ENCODE peak calls at places on chromosomes 13 and 19, in four cellular contexts. One of them, this sample, is unnamed.

GRCh38 chr19:42201489-42202289 is 15.8 kb downstream of the DEDD2 start:
- DNase-seq in mesendoderm: no peak
- DNase-seq in H9: no peak
- DNase-seq in H1: no peak
- DNase-seq in this sample: no peak

GRCh38 chr19:29690842-29691241 is 24.2 kb downstream of the C19orf12 start:
- DNase-seq in mesendoderm: peak; percentile 85
- DNase-seq in H9: peak; percentile 74
- DNase-seq in H1: no peak
- DNase-seq in this sample: peak; percentile 49

GRCh38 chr19:13611596-13611995 is 105.3 kb upstream of the CACNA1A start:
- DNase-seq in mesendoderm: no peak
- DNase-seq in H9: no peak
- DNase-seq in H1: no peak
- DNase-seq in this sample: no peak

GRCh38 chr13:27853345-27853744 is 61.1 kb downstream of the GSX1 start:
- DNase-seq in mesendoderm: no peak
- DNase-seq in H9: no peak
- DNase-seq in H1: no peak
- DNase-seq in this sample: no peak

GRCh38 chr13:111114362-111115050 is 604 bp upstream of the ARHGEF7 start:
- DNase-seq in mesendoderm: peak; percentile 56
- DNase-seq in H9: peak; percentile 50
- DNase-seq in H1: no peak
- DNase-seq in this sample: peak; percentile 43

GRCh38 chr19:6970021-6970420 is 51.2 kb downstream of the MBD3L2B start:
- DNase-seq in mesendoderm: no peak
- DNase-seq in H9: no peak
- DNase-seq in H1: no peak
- DNase-seq in this sample: no peak

GRCh38 chr19:52273301-52273700 is 3.9 kb downstream of the ZNF766 start:
- DNase-seq in mesendoderm: no peak
- DNase-seq in H9: no peak
- DNase-seq in H1: no peak
- DNase-seq in this sample: no peak

GRCh38 chr19:41993612-41994483 is at the start of gene ATP1A3:
- DNase-seq in mesendoderm: peak; percentile 72
- DNase-seq in H9: peak; percentile 79
- DNase-seq in H1: no peak
- DNase-seq in this sample: peak; percentile 21

GRCh38 chr13:24178847-24179845 is 18.6 kb downstream of the SPATA13 start:
- DNase-seq in mesendoderm: no peak
- DNase-seq in H9: no peak
- DNase-seq in H1: no peak
- DNase-seq in this sample: peak; percentile 75

GRCh38 chr13:49502954-49503353 is 7.2 kb downstream of the PHF11 start:
- DNase-seq in mesendoderm: no peak
- DNase-seq in H9: no peak
- DNase-seq in H1: no peak
- DNase-seq in this sample: peak; percentile 77

GRCh38 chr19:44823373-44823698 is 14.4 kb downstream of the BCAM start:
- DNase-seq in mesendoderm: no peak
- DNase-seq in H9: no peak
- DNase-seq in H1: no peak
- DNase-seq in this sample: no peak

GRCh38 chr13:79710376-79710775 is 229.4 kb downstream of the NDFIP2 start:
- DNase-seq in mesendoderm: no peak
- DNase-seq in H9: no peak
- DNase-seq in H1: no peak
- DNase-seq in this sample: no peak

GRCh38 chr13:35744566-35745203 is 268.2 kb upstream of the MAB21L1 start:
- DNase-seq in mesendoderm: peak; percentile 39
- DNase-seq in H9: no peak
- DNase-seq in H1: no peak
- DNase-seq in this sample: peak; percentile 16

GRCh38 chr13:60329221-60329983 is 67.6 kb upstream of the TDRD3 start:
- DNase-seq in mesendoderm: peak; percentile 84
- DNase-seq in H9: peak; percentile 67
- DNase-seq in H1: peak; percentile 27
- DNase-seq in this sample: peak; percentile 16

GRCh38 chr19:1355258-1355973 is 28.3 kb upstream of the NDUFS7 start:
- DNase-seq in mesendoderm: peak; percentile 21
- DNase-seq in H9: no peak
- DNase-seq in H1: no peak
- DNase-seq in this sample: no peak

GRCh38 chr13:34155931-34156607 is 338.1 kb downstream of the RFC3 start:
- DNase-seq in mesendoderm: peak; percentile 34
- DNase-seq in H9: no peak
- DNase-seq in H1: no peak
- DNase-seq in this sample: peak; percentile 39

GRCh38 chr13:51785592-51786424 is 18.2 kb downstream of the DHRS12 start:
- DNase-seq in mesendoderm: peak; percentile 80
- DNase-seq in H9: no peak
- DNase-seq in H1: no peak
- DNase-seq in this sample: peak; percentile 44

GRCh38 chr19:11018179-11018578 is 57.3 kb downstream of the SMARCA4 start:
- DNase-seq in mesendoderm: peak; percentile 81
- DNase-seq in H9: no peak
- DNase-seq in H1: no peak
- DNase-seq in this sample: no peak

GRCh38 chr13:49023441-49023840 is 47.7 kb downstream of the FNDC3A start:
- DNase-seq in mesendoderm: no peak
- DNase-seq in H9: no peak
- DNase-seq in H1: no peak
- DNase-seq in this sample: peak; percentile 92

GRCh38 chr19:5798244-5798643 is 6.6 kb upstream of the NRTN start:
- DNase-seq in mesendoderm: no peak
- DNase-seq in H9: no peak
- DNase-seq in H1: no peak
- DNase-seq in this sample: no peak

GRCh38 chr19:29566496-29567054 is 39.5 kb upstream of the POP4 start:
- DNase-seq in mesendoderm: no peak
- DNase-seq in H9: no peak
- DNase-seq in H1: no peak
- DNase-seq in this sample: no peak

DNA sequence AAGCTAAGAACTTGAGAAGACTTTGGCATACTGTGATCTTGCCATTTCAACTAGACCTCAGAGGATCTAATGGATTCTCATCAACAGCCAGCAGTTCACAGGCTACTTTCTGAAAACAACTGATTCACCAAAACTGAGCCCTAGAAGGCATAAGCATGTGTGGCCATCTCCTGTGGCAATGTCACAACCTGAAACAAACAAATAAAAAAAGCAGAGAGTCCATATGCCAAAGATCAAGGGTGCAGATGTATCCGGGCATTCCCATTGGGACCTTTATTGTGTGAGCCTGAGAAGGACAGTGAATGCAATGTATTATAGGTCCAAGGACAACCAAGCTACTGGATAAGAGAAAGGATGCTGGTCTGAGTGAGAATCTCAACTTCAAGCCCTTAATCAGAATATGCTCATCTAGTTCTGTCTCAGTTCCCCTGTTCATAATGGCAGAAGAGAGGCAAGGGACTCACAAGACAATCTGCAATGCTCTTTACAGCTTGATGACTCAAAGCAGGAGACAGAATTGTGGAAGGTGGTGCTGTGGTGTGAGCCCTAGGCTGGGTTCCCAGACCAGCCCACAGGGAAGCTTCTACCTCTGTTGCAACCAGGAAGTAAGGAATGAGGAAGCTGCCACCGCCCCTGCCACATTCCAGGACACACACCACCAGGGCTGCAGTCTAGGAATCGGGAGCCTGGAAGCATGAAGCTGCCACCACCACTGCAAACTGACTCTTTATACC is 133.7 kb downstream of the RAP2A start:
- DNase-seq in mesendoderm: peak; percentile 83
- DNase-seq in H9: peak; percentile 45
- DNase-seq in H1: no peak
- DNase-seq in this sample: peak; percentile 50
- H3K56ac ChIP-seq in mesendoderm: peak overlapping the region; percentile 51
- H3K56ac ChIP-seq in H9: no peak overlapping the region
- H3K56ac ChIP-seq in H1: no peak overlapping the region
- H3K56ac ChIP-seq in this sample: no peak overlapping the region

DNA sequence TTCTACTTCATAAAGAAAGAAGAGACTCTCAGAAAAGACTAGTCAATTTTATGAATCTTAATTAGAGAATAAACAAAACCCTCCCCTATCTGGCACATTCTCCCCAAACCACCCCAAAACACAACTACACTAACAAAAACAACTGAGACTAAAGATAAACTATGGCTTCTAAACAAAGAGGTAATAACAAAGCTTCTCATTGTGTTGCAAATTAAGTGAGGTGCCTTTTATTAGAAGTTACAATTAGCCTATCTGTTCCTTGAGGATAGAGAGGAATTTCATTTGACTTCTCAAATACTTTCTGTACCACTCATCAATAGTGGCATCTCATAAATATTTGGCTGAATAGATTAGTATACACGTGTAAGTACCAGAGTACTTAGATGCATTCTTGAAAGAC is 1196.2 kb downstream of the PCDH9 start:
- DNase-seq in mesendoderm: no peak
- DNase-seq in H9: no peak
- DNase-seq in H1: peak; percentile 1
- DNase-seq in this sample: no peak
- H3K56ac ChIP-seq in mesendoderm: no peak overlapping the region
- H3K56ac ChIP-seq in H9: no peak overlapping the region
- H3K56ac ChIP-seq in H1: no peak overlapping the region
- H3K56ac ChIP-seq in this sample: no peak overlapping the region

DNA sequence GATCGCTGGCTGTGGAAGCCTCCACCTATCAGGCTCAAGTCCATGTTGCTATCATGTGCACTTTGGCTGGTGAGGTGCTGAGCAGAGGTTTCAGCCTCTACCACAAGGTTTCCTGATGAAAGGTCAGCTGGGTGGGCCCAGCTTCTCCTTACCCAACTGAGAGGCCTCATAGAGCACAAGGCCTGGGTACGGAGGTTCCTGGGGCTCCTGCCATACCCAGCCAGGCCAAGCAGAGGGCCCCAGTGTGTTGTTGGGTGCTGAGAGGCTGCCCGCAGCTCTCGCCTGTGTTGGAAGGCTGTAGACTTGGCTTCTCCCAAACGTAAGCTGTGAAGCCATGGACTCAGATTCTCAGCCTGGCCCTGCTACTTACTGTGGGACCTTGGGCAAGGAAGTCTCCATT is 28.2 kb downstream of the ACTN4 start:
- DNase-seq in mesendoderm: no peak
- DNase-seq in H9: no peak
- DNase-seq in H1: no peak
- DNase-seq in this sample: no peak
- H3K56ac ChIP-seq in mesendoderm: peak overlapping the region; percentile 18
- H3K56ac ChIP-seq in H9: no peak overlapping the region
- H3K56ac ChIP-seq in H1: no peak overlapping the region
- H3K56ac ChIP-seq in this sample: no peak overlapping the region

DNA sequence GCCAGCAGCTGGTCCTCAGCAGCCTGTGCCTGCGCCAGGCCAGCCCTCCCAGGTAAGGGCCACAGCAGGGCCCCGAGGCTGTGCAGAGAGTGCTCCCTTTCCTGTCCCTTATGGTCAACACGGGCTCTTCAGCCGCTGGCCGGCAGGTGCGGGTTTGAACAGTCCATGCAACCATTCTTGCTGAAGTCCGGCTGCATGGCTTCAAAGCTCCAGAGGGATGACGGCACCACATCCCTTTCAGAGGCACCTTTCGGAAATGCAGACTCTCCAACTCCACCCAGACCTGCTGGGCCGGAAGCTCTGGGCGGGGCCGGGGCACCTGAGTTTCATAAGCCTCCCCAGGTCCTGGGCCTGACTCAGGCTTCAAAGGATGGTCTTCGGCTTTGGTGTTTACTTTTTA is 81.3 kb downstream of the SPACA7 start:
- DNase-seq in mesendoderm: no peak
- DNase-seq in H9: no peak
- DNase-seq in H1: no peak
- DNase-seq in this sample: no peak
- H3K56ac ChIP-seq in mesendoderm: no peak overlapping the region
- H3K56ac ChIP-seq in H9: no peak overlapping the region
- H3K56ac ChIP-seq in H1: no peak overlapping the region
- H3K56ac ChIP-seq in this sample: no peak overlapping the region

DNA sequence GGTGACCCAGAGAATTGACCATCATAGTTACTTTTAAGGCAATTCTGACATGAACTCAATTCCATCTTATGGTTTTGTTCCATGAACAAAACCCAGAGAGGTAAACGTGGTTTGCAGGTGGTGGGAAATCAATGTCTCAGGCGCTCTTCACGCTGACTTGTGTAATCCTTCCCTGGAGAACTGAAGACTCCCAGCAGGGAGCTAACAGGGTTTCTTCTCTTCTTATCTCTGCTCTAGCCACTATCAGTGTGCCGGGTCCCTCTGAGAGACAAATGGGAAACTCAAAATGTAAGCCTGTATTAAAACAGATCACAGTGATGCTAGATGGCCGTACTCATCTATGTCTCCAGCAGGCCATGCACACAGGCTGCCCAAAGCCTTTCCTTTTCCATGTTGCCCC is 57.6 kb upstream of the ARGLU1 start:
- DNase-seq in mesendoderm: peak; percentile 84
- DNase-seq in H9: no peak
- DNase-seq in H1: no peak
- DNase-seq in this sample: no peak
- H3K56ac ChIP-seq in mesendoderm: no peak overlapping the region
- H3K56ac ChIP-seq in H9: no peak overlapping the region
- H3K56ac ChIP-seq in H1: no peak overlapping the region
- H3K56ac ChIP-seq in this sample: no peak overlapping the region

GRCh38 chr13:104365430-104365829 is 1299.2 kb upstream of the SLC10A2 start:
- DNase-seq in mesendoderm: no peak
- DNase-seq in H9: no peak
- DNase-seq in H1: no peak
- DNase-seq in this sample: no peak
- H3K56ac ChIP-seq in mesendoderm: no peak overlapping the region
- H3K56ac ChIP-seq in H9: no peak overlapping the region
- H3K56ac ChIP-seq in H1: no peak overlapping the region
- H3K56ac ChIP-seq in this sample: no peak overlapping the region

GRCh38 chr19:50861496-50862286 is 7.0 kb downstream of the KLK3 start:
- DNase-seq in mesendoderm: no peak
- DNase-seq in H9: no peak
- DNase-seq in H1: no peak
- DNase-seq in this sample: no peak

GRCh38 chr19:50858896-50859295 is 4.2 kb downstream of the KLK3 start:
- DNase-seq in mesendoderm: no peak
- DNase-seq in H9: peak; percentile 82
- DNase-seq in H1: no peak
- DNase-seq in this sample: no peak

GRCh38 chr19:50859849-50860248 is 5.1 kb downstream of the KLK3 start:
- DNase-seq in mesendoderm: no peak
- DNase-seq in H9: no peak
- DNase-seq in H1: no peak
- DNase-seq in this sample: no peak

GRCh38 chr19:50857366-50857765 is 2.7 kb downstream of the KLK3 start:
- DNase-seq in mesendoderm: no peak
- DNase-seq in H9: no peak
- DNase-seq in H1: no peak
- DNase-seq in this sample: no peak

GRCh38 chr19:50861025-50861424 is 6.3 kb downstream of the KLK3 start:
- DNase-seq in mesendoderm: no peak
- DNase-seq in H9: no peak
- DNase-seq in H1: no peak
- DNase-seq in this sample: no peak
- H3K56ac ChIP-seq in mesendoderm: no peak overlapping the region
- H3K56ac ChIP-seq in H9: no peak overlapping the region
- H3K56ac ChIP-seq in H1: no peak overlapping the region
- H3K56ac ChIP-seq in this sample: no peak overlapping the region